ENCODE peak calls at places on chromosomes 5 and 9, in eight cellular contexts. X, B, I, T, S, G, D and P are unnamed samples.

GRCh38 chr5:73437126-73438047 is 11.2 kb downstream of the FOXD1 start:
- DNase-seq in G (no peak), B (no peak), T (peak; percentile 79), D (no peak), X (no peak), S (no peak), I (peak; percentile 50), P (no peak)

GRCh38 chr5:35120745-35121144 is 73.0 kb upstream of the AGXT2 start:
- DNase-seq in D (no peak), I (no peak), G (no peak), X (no peak), S (no peak), T (no peak), B (no peak), P (no peak)

GRCh38 chr9:134025606-134026541 is 593 bp downstream of the BRD3OS start:
- DNase-seq in I (peak; percentile 65), B (no peak), T (peak; percentile 25), X (no peak), S (no peak), G (peak; percentile 8), D (peak; percentile 65), P (peak; percentile 10)

GRCh38 chr5:68920888-68921287 is 172.9 kb upstream of the SLC30A5 start:
- DNase-seq in B (no peak), S (no peak), D (no peak), T (no peak), G (no peak), I (no peak), X (no peak), P (no peak)

GRCh38 chr9:117825609-117826347 is 121.6 kb downstream of the TLR4 start:
- DNase-seq in G (no peak), D (no peak), T (no peak), B (peak; percentile 60), S (no peak), X (no peak), I (no peak), P (no peak)

GRCh38 chr9:103804077-103804735 is 289.9 kb upstream of the SMC2 start:
- DNase-seq in G (peak; percentile 3), T (peak; percentile 86), D (no peak), S (no peak), I (no peak), X (no peak), B (no peak), P (no peak)

GRCh38 chr9:119412399-119412798 is 43.2 kb upstream of the BRINP1 start:
- DNase-seq in D (peak; percentile 25), S (no peak), B (no peak), T (no peak), G (no peak), X (no peak), I (no peak), P (no peak)

GRCh38 chr5:52007230-52007858 is 624.1 kb downstream of the ISL1 start:
- DNase-seq in D (no peak), X (no peak), B (no peak), I (peak; percentile 71), G (peak; percentile 17), S (no peak), T (peak; percentile 53), P (peak; percentile 6)

GRCh38 chr5:133643365-133643764 is 31.0 kb upstream of the FSTL4 start:
- DNase-seq in I (no peak), D (no peak), T (no peak), X (no peak), G (no peak), S (no peak), B (no peak), P (no peak)

GRCh38 chr5:32059779-32060178 is 114.3 kb downstream of the GOLPH3 start:
- DNase-seq in B (no peak), I (no peak), T (peak; percentile 84), G (no peak), S (no peak), D (no peak), X (no peak), P (no peak)

GRCh38 chr9:6680797-6681146 is 35.2 kb upstream of the GLDC start:
- DNase-seq in D (no peak), X (peak; percentile 72), G (peak; percentile 1), T (peak; percentile 67), I (peak; percentile 69), S (no peak), B (no peak), P (no peak)

GRCh38 chr9:92608221-92609141 is 61.5 kb downstream of the IPPK start:
- DNase-seq in X (no peak), D (peak; percentile 47), S (no peak), G (no peak), B (no peak), T (no peak), I (peak; percentile 28), P (no peak)